ENCODE peak calls at places on chromosomes 4 and X, in eight cellular contexts. Q, J, W, L, G, F, T and D are unnamed samples.
A peak's percentile ranks its signal among the peaks of the same experiment; 100 is the strongest.

GRCh38 chr4:85708468-85708867 is 233.5 kb downstream of the ARHGAP24 start:
- DNase-seq in L (no peak), W (no peak), Q (no peak), J (no peak), F (no peak), G (no peak), T (no peak), D (no peak)

GRCh38 chr4:7890635-7891393 is 48.8 kb downstream of the AFAP1 start:
- DNase-seq in G (no peak), Q (no peak), T (no peak), F (peak; percentile 40), J (no peak), W (peak; percentile 44), L (peak; percentile 62), D (peak; percentile 41)

GRCh38 chr4:86461849-86462248 is 102.0 kb upstream of the MAPK10 start:
- DNase-seq in J (no peak), Q (no peak), W (no peak), L (no peak), T (no peak), F (no peak), G (no peak), D (no peak)

GRCh38 chrX:38287669-38288068 is 39.6 kb downstream of the RPGR start:
- DNase-seq in W (no peak), L (no peak), J (no peak), Q (no peak), T (no peak), G (no peak), F (no peak), D (no peak)

GRCh38 chrX:103211012-103211715 is 3.7 kb upstream of the BEX4 start:
- DNase-seq in L (peak; percentile 29), Q (peak; percentile 36), J (no peak), W (no peak), F (peak; percentile 22), T (no peak), G (peak; percentile 19), D (no peak)

GRCh38 chr4:127555106-127555505 is 77.7 kb upstream of the INTU start:
- DNase-seq in T (no peak), W (no peak), F (no peak), J (no peak), Q (no peak), L (no peak), G (no peak), D (no peak)

GRCh38 chr4:75189976-75190375 is 257.1 kb downstream of the PARM1 start:
- DNase-seq in G (no peak), T (no peak), W (no peak), L (no peak), F (no peak), Q (no peak), J (no peak), D (no peak)

GRCh38 chrX:13732246-13733067 is 2.0 kb downstream of the TRAPPC2 start:
- DNase-seq in Q (no peak), L (no peak), T (no peak), J (no peak), W (no peak), F (no peak), G (no peak), D (no peak)

GRCh38 chr4:54929459-54929858 is 195.9 kb downstream of the KDR start:
- DNase-seq in J (no peak), L (no peak), W (peak; percentile 2), G (no peak), T (no peak), Q (no peak), F (peak; percentile 82), D (no peak)

GRCh38 chrX:154490021-154490413 is 412 bp downstream of the SLC10A3 start:
- DNase-seq in W (no peak), T (peak; percentile 73), F (no peak), L (peak; percentile 56), Q (no peak), G (no peak), J (no peak), D (peak; percentile 2)

GRCh38 chrX:147646949-147647717 is 264.6 kb upstream of the FMR1 start:
- DNase-seq in J (no peak), L (no peak), G (no peak), F (no peak), W (no peak), Q (no peak), T (no peak), D (no peak)

GRCh38 chrX:14865201-14865600 is 7.7 kb downstream of the FANCB start:
- DNase-seq in W (no peak), T (no peak), G (no peak), J (no peak), L (peak; percentile 4), F (peak; percentile 0), Q (no peak), D (no peak)

GRCh38 chr4:1910643-1911042 is 39.5 kb downstream of the NSD2 start:
- DNase-seq in G (peak; percentile 4), T (no peak), J (no peak), F (peak; percentile 44), W (no peak), L (peak; percentile 57), Q (no peak), D (peak; percentile 10)

GRCh38 chr4:71380721-71381120 is 41.9 kb downstream of the SLC4A4 start:
- DNase-seq in G (no peak), J (no peak), Q (no peak), L (no peak), F (peak; percentile 34), T (no peak), W (no peak), D (no peak)

GRCh38 chrX:100750901-100751300 is 19.0 kb upstream of the SYTL4 start:
- DNase-seq in G (no peak), Q (no peak), W (no peak), J (no peak), F (no peak), T (no peak), L (no peak), D (no peak)

GRCh38 chr4:36037127-36037526 is 207.2 kb downstream of the ARAP2 start:
- DNase-seq in W (no peak), J (no peak), F (no peak), G (no peak), Q (no peak), L (no peak), T (no peak), D (no peak)

GRCh38 chrX:82732861-82733260 is 775.2 kb upstream of the POU3F4 start:
- DNase-seq in L (no peak), W (no peak), F (no peak), Q (no peak), J (no peak), G (no peak), T (no peak), D (no peak)

GRCh38 chr4:14415146-14415545 is 587.1 kb upstream of the CPEB2 start:
- DNase-seq in G (no peak), J (no peak), F (no peak), W (no peak), Q (no peak), L (no peak), T (no peak), D (no peak)

GRCh38 chr4:23323436-23323835 is 566.4 kb downstream of the PPARGC1A start:
- DNase-seq in W (no peak), L (no peak), G (no peak), T (no peak), F (no peak), Q (no peak), J (no peak), D (no peak)

GRCh38 chr4:8703401-8703696 is 110.8 kb downstream of the CPZ start:
- DNase-seq in F (no peak), J (no peak), W (no peak), T (peak; percentile 40), Q (no peak), L (no peak), G (no peak), D (no peak)

GRCh38 chr4:105155426-105155825 is 8.8 kb downstream of the TET2 start:
- DNase-seq in F (no peak), J (no peak), W (no peak), G (no peak), T (no peak), Q (no peak), L (no peak), D (no peak)

GRCh38 chrX:40684092-40684491 is 36.7 kb upstream of the CXorf38 start:
- DNase-seq in Q (no peak), T (no peak), J (no peak), L (no peak), W (no peak), G (no peak), F (no peak), D (no peak)

GRCh38 chrX:104112326-104112951 is at the start of gene ZCCHC18:
- DNase-seq in L (peak; percentile 69), G (peak; percentile 33), J (peak; percentile 11), W (no peak), Q (no peak), T (peak; percentile 67), F (peak; percentile 24), D (peak; percentile 47)

GRCh38 chr4:31803511-31804195 is 1083.5 kb downstream of the PCDH7 start:
- DNase-seq in J (no peak), W (no peak), L (no peak), T (no peak), F (no peak), G (no peak), Q (no peak), D (no peak)

GRCh38 chrX:85569691-85570090 is 190.2 kb upstream of the POF1B start:
- DNase-seq in Q (no peak), T (no peak), W (no peak), J (no peak), G (no peak), F (no peak), L (no peak), D (no peak)

GRCh38 chr4:152554742-152555141 is 18.9 kb upstream of the FBXW7 start:
- DNase-seq in Q (no peak), T (no peak), W (no peak), J (no peak), G (no peak), L (no peak), F (no peak), D (no peak)

GRCh38 chrX:145190801-145191389 is 56.4 kb upstream of the SPANXN1 start:
- DNase-seq in L (no peak), T (no peak), G (no peak), W (no peak), J (no peak), Q (no peak), F (no peak), D (no peak)